ENCODE peak calls at places on chromosome 3, in eight cellular contexts. One of them, this sample, is unnamed.

GRCh38 chr3:171190668-171191067 is 164.1 kb upstream of the SLC2A2 start:
- DNase-seq in bronchial epithelial cell: peak; percentile 66
- DNase-seq in endothelial cell: no peak
- DNase-seq in astrocyte: peak; percentile 67
- DNase-seq in GM10248: no peak
- DNase-seq in tibial artery: no peak
- DNase-seq in choroid plexus epithelial cell: no peak
- DNase-seq in H9: no peak
- DNase-seq in this sample: no peak

GRCh38 chr3:190385835-190386688 is 1.9 kb upstream of the CLDN16 start:
- DNase-seq in tibial artery: no peak
- DNase-seq in astrocyte: peak; percentile 96
- DNase-seq in H9: no peak
- DNase-seq in GM10248: no peak
- DNase-seq in choroid plexus epithelial cell: peak; percentile 97
- DNase-seq in endothelial cell: no peak
- DNase-seq in bronchial epithelial cell: peak; percentile 98
- DNase-seq in this sample: no peak

GRCh38 chr3:172467170-172467824 is 19.0 kb upstream of the GHSR start:
- DNase-seq in tibial artery: no peak
- DNase-seq in bronchial epithelial cell: peak; percentile 87
- DNase-seq in H9: no peak
- DNase-seq in GM10248: no peak
- DNase-seq in endothelial cell: no peak
- DNase-seq in choroid plexus epithelial cell: peak; percentile 67
- DNase-seq in astrocyte: peak; percentile 74
- DNase-seq in this sample: no peak

GRCh38 chr3:37324752-37325407 is 150.5 kb upstream of the LRRFIP2 start:
- DNase-seq in endothelial cell: no peak
- DNase-seq in GM10248: no peak
- DNase-seq in bronchial epithelial cell: no peak
- DNase-seq in H9: no peak
- DNase-seq in tibial artery: no peak
- DNase-seq in astrocyte: peak; percentile 81
- DNase-seq in choroid plexus epithelial cell: peak; percentile 38
- DNase-seq in this sample: no peak

GRCh38 chr3:9327578-9327977 is 35.3 kb upstream of the THUMPD3 start:
- DNase-seq in GM10248: no peak
- DNase-seq in endothelial cell: no peak
- DNase-seq in bronchial epithelial cell: no peak
- DNase-seq in choroid plexus epithelial cell: no peak
- DNase-seq in H9: no peak
- DNase-seq in astrocyte: no peak
- DNase-seq in tibial artery: no peak
- DNase-seq in this sample: no peak

GRCh38 chr3:193354423-193354822 is 24.1 kb downstream of the ATP13A5 start:
- DNase-seq in GM10248: no peak
- DNase-seq in H9: no peak
- DNase-seq in tibial artery: no peak
- DNase-seq in endothelial cell: no peak
- DNase-seq in astrocyte: no peak
- DNase-seq in choroid plexus epithelial cell: no peak
- DNase-seq in bronchial epithelial cell: no peak
- DNase-seq in this sample: no peak

GRCh38 chr3:12506201-12506600 is 21.9 kb downstream of the TSEN2 start:
- DNase-seq in GM10248: no peak
- DNase-seq in astrocyte: no peak
- DNase-seq in choroid plexus epithelial cell: no peak
- DNase-seq in bronchial epithelial cell: no peak
- DNase-seq in endothelial cell: no peak
- DNase-seq in H9: no peak
- DNase-seq in tibial artery: no peak
- DNase-seq in this sample: no peak

GRCh38 chr3:137765310-137766033 is 1.4 kb downstream of the SOX14 start:
- DNase-seq in astrocyte: no peak
- DNase-seq in GM10248: peak; percentile 8
- DNase-seq in H9: peak; percentile 41
- DNase-seq in bronchial epithelial cell: no peak
- DNase-seq in choroid plexus epithelial cell: no peak
- DNase-seq in tibial artery: no peak
- DNase-seq in endothelial cell: peak; percentile 17
- DNase-seq in this sample: peak; percentile 19

GRCh38 chr3:31533169-31533870 is 595 bp downstream of the STT3B start:
- DNase-seq in choroid plexus epithelial cell: peak; percentile 35
- DNase-seq in tibial artery: peak; percentile 82
- DNase-seq in astrocyte: peak; percentile 8
- DNase-seq in H9: peak; percentile 40
- DNase-seq in endothelial cell: peak; percentile 48
- DNase-seq in GM10248: peak; percentile 39
- DNase-seq in bronchial epithelial cell: peak; percentile 15
- DNase-seq in this sample: peak; percentile 71

GRCh38 chr3:37162501-37163245 is 11.7 kb downstream of the LRRFIP2 start:
- DNase-seq in endothelial cell: no peak
- DNase-seq in bronchial epithelial cell: no peak
- DNase-seq in H9: no peak
- DNase-seq in GM10248: peak; percentile 43
- DNase-seq in choroid plexus epithelial cell: no peak
- DNase-seq in astrocyte: no peak
- DNase-seq in tibial artery: no peak
- DNase-seq in this sample: no peak

GRCh38 chr3:183825380-183826161 is at the start of gene MAP6D1:
- DNase-seq in choroid plexus epithelial cell: peak; percentile 48
- DNase-seq in H9: peak; percentile 82
- DNase-seq in bronchial epithelial cell: peak; percentile 19
- DNase-seq in endothelial cell: peak; percentile 52
- DNase-seq in astrocyte: peak; percentile 18
- DNase-seq in GM10248: peak; percentile 73
- DNase-seq in tibial artery: no peak
- DNase-seq in this sample: peak; percentile 82
- TF ChIP-seq CTCF in choroid plexus epithelial cell: peak; percentile 48
- TF ChIP-seq CTCF in H9: peak; percentile 63
- TF ChIP-seq CTCF in bronchial epithelial cell: peak; percentile 37
- TF ChIP-seq CTCF in endothelial cell: no peak
- TF ChIP-seq CTCF in astrocyte: peak; percentile 15
- TF ChIP-seq CTCF in GM10248: peak; percentile 29
- TF ChIP-seq CTCF in tibial artery: no peak
- TF ChIP-seq CTCF in this sample: peak; percentile 24

GRCh38 chr3:100891033-100891432 is 102.2 kb downstream of the ABI3BP start:
- DNase-seq in endothelial cell: no peak
- DNase-seq in choroid plexus epithelial cell: peak; percentile 86
- DNase-seq in GM10248: no peak
- DNase-seq in tibial artery: no peak
- DNase-seq in astrocyte: peak; percentile 75
- DNase-seq in H9: no peak
- DNase-seq in bronchial epithelial cell: peak; percentile 64
- DNase-seq in this sample: no peak
- TF ChIP-seq CTCF in endothelial cell: no peak
- TF ChIP-seq CTCF in choroid plexus epithelial cell: peak; percentile 62
- TF ChIP-seq CTCF in GM10248: no peak
- TF ChIP-seq CTCF in tibial artery: peak; percentile 28
- TF ChIP-seq CTCF in astrocyte: peak; percentile 48
- TF ChIP-seq CTCF in H9: no peak
- TF ChIP-seq CTCF in bronchial epithelial cell: peak; percentile 16
- TF ChIP-seq CTCF in this sample: no peak

GRCh38 chr3:15771444-15771843 is 26.3 kb downstream of the ANKRD28 start:
- DNase-seq in H9: no peak
- DNase-seq in bronchial epithelial cell: no peak
- DNase-seq in tibial artery: no peak
- DNase-seq in choroid plexus epithelial cell: no peak
- DNase-seq in endothelial cell: no peak
- DNase-seq in GM10248: no peak
- DNase-seq in astrocyte: no peak
- DNase-seq in this sample: no peak
- TF ChIP-seq CTCF in H9: no peak
- TF ChIP-seq CTCF in bronchial epithelial cell: no peak
- TF ChIP-seq CTCF in tibial artery: no peak
- TF ChIP-seq CTCF in choroid plexus epithelial cell: no peak
- TF ChIP-seq CTCF in endothelial cell: no peak
- TF ChIP-seq CTCF in GM10248: no peak
- TF ChIP-seq CTCF in astrocyte: no peak
- TF ChIP-seq CTCF in this sample: no peak

GRCh38 chr3:14617508-14618023 is 34.0 kb upstream of the CCDC174 start:
- DNase-seq in tibial artery: no peak
- DNase-seq in astrocyte: no peak
- DNase-seq in H9: no peak
- DNase-seq in GM10248: no peak
- DNase-seq in choroid plexus epithelial cell: no peak
- DNase-seq in endothelial cell: no peak
- DNase-seq in bronchial epithelial cell: no peak
- DNase-seq in this sample: no peak

GRCh38 chr3:14620512-14620911 is 31.1 kb upstream of the CCDC174 start:
- DNase-seq in H9: peak; percentile 43
- DNase-seq in choroid plexus epithelial cell: no peak
- DNase-seq in GM10248: no peak
- DNase-seq in astrocyte: no peak
- DNase-seq in endothelial cell: peak; percentile 33
- DNase-seq in bronchial epithelial cell: no peak
- DNase-seq in tibial artery: no peak
- DNase-seq in this sample: peak; percentile 32

GRCh38 chr3:14614189-14614588 is 37.4 kb upstream of the CCDC174 start:
- DNase-seq in GM10248: no peak
- DNase-seq in astrocyte: no peak
- DNase-seq in H9: no peak
- DNase-seq in tibial artery: no peak
- DNase-seq in choroid plexus epithelial cell: no peak
- DNase-seq in bronchial epithelial cell: peak; percentile 33
- DNase-seq in endothelial cell: no peak
- DNase-seq in this sample: no peak

GRCh38 chr3:14619605-14620004 is 32.0 kb upstream of the CCDC174 start:
- DNase-seq in H9: no peak
- DNase-seq in tibial artery: no peak
- DNase-seq in bronchial epithelial cell: no peak
- DNase-seq in choroid plexus epithelial cell: no peak
- DNase-seq in astrocyte: no peak
- DNase-seq in endothelial cell: no peak
- DNase-seq in GM10248: no peak
- DNase-seq in this sample: no peak

GRCh38 chr3:14616606-14617507 is 34.7 kb upstream of the CCDC174 start:
- DNase-seq in endothelial cell: no peak
- DNase-seq in H9: no peak
- DNase-seq in GM10248: no peak
- DNase-seq in choroid plexus epithelial cell: no peak
- DNase-seq in astrocyte: no peak
- DNase-seq in bronchial epithelial cell: no peak
- DNase-seq in tibial artery: peak; percentile 12
- DNase-seq in this sample: no peak
- TF ChIP-seq CTCF in endothelial cell: no peak
- TF ChIP-seq CTCF in H9: no peak
- TF ChIP-seq CTCF in GM10248: no peak
- TF ChIP-seq CTCF in choroid plexus epithelial cell: no peak
- TF ChIP-seq CTCF in astrocyte: no peak
- TF ChIP-seq CTCF in bronchial epithelial cell: no peak
- TF ChIP-seq CTCF in tibial artery: no peak
- TF ChIP-seq CTCF in this sample: no peak

DNA sequence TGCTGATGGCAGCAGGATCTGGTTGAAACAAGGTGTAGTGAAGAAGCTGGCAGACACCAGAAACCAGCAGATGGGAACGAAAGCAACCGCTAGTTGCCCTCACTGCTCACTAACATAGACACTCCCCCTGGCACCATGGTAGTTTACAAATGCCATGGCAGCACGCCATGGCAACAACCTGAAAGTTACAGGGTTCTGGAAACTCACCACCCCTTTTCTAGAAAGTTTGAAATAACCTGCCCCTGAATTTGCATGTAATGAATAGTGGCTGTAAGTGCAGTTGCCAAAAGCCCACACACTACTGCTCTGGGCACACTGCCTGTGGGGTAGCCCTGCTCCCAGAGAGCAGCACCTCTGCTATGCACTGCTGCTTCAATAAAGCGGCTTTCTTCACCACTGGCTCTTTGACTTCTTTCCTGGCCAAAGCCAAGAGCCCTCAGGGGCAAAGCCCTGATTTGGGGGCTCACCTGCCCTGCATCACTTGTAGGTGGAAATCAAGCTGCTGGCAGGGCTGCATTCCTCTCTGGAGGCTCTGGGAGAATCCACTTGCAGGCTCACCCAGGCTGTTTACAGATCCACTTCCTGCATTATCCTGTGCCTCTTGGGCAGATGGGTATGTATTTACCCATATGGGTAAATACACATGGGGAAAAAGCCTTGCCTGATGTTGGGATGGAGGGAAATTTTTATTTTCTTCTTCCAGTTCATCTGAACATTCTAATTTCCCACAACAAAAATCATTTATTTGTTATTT is 2.0 kb upstream of the GP9 start:
- DNase-seq in H9: no peak
- DNase-seq in tibial artery: no peak
- DNase-seq in endothelial cell: no peak
- DNase-seq in astrocyte: no peak
- DNase-seq in choroid plexus epithelial cell: no peak
- DNase-seq in GM10248: no peak
- DNase-seq in bronchial epithelial cell: peak; percentile 10
- DNase-seq in this sample: no peak
- TF ChIP-seq CTCF in H9: no peak
- TF ChIP-seq CTCF in tibial artery: no peak
- TF ChIP-seq CTCF in endothelial cell: no peak
- TF ChIP-seq CTCF in astrocyte: no peak
- TF ChIP-seq CTCF in choroid plexus epithelial cell: no peak
- TF ChIP-seq CTCF in GM10248: no peak
- TF ChIP-seq CTCF in bronchial epithelial cell: no peak
- TF ChIP-seq CTCF in this sample: no peak

GRCh38 chr3:123194552-123194951 is 7.2 kb upstream of the SEC22A start:
- DNase-seq in endothelial cell: peak; percentile 56
- DNase-seq in choroid plexus epithelial cell: peak; percentile 65
- DNase-seq in bronchial epithelial cell: peak; percentile 45
- DNase-seq in H9: peak; percentile 94
- DNase-seq in astrocyte: no peak
- DNase-seq in GM10248: no peak
- DNase-seq in tibial artery: no peak
- DNase-seq in this sample: peak; percentile 65
- TF ChIP-seq CTCF in endothelial cell: no peak
- TF ChIP-seq CTCF in choroid plexus epithelial cell: peak; percentile 86
- TF ChIP-seq CTCF in bronchial epithelial cell: peak; percentile 72
- TF ChIP-seq CTCF in H9: peak; percentile 75
- TF ChIP-seq CTCF in astrocyte: no peak
- TF ChIP-seq CTCF in GM10248: no peak
- TF ChIP-seq CTCF in tibial artery: no peak
- TF ChIP-seq CTCF in this sample: peak; percentile 27